ENCODE peak calls at places on chromosomes 7 and 10, in eight cellular contexts. M, E, G, K, L, Z, H and Y are unnamed samples. For H3K9me3, the result is how much of the 10 kb centered on the place peaks cover.

GRCh38 chr7:33250421-33250827 is 121.1 kb downstream of the BBS9 start:
- DNase-seq in M (peak), E (no peak), G (no peak), K (no peak), L (peak), Z (peak), H (no peak), Y (no peak)

GRCh38 chr10:132178885-132179545 is 7.7 kb upstream of the DPYSL4 start:
- DNase-seq in M (no peak), E (peak), G (no peak), K (no peak), L (no peak), Z (no peak), H (no peak), Y (no peak)

GRCh38 chr10:24953350-24954074 is 1.1 kb upstream of the PRTFDC1 start:
- DNase-seq in M (peak), E (no peak), G (no peak), K (no peak), L (peak), Z (peak), H (no peak), Y (no peak)

GRCh38 chr10:85548038-85548437 is 818.6 kb downstream of the GRID1 start:
- DNase-seq in M (peak), E (no peak), G (no peak), K (peak), L (peak), Z (no peak), H (no peak), Y (no peak)

GRCh38 chr10:50464004-50464409 is 159.7 kb downstream of the SGMS1 start:
- DNase-seq in M (no peak), E (no peak), G (no peak), K (no peak), L (peak), Z (peak), H (peak), Y (no peak)

GRCh38 chr7:123770378-123770777 is 21.6 kb upstream of the WASL start:
- DNase-seq in M (peak), E (no peak), G (no peak), K (no peak), L (peak), Z (no peak), H (no peak), Y (no peak)

GRCh38 chr10:13949844-13950542 is 363.2 kb downstream of the PRPF18 start:
- DNase-seq in M (peak), E (no peak), G (no peak), K (no peak), L (peak), Z (peak), H (no peak), Y (no peak)

GRCh38 chr7:124031919-124032318 is 948 bp downstream of the TMEM229A start:
- DNase-seq in M (no peak), E (no peak), G (no peak), K (no peak), L (no peak), Z (no peak), H (no peak), Y (no peak)

GRCh38 chr10:119031496-119032059 is 2.1 kb downstream of the NANOS1 start:
- DNase-seq in M (no peak), E (no peak), G (no peak), K (no peak), L (no peak), Z (peak), H (no peak), Y (no peak)

GRCh38 chr7:16923019-16923418 is 41.2 kb upstream of the AGR3 start:
- DNase-seq in M (no peak), E (no peak), G (no peak), K (no peak), L (no peak), Z (no peak), H (no peak), Y (no peak)

GRCh38 chr10:94591461-94592205 is 46.0 kb downstream of the HELLS start:
- DNase-seq in M (no peak), E (no peak), G (no peak), K (no peak), L (no peak), Z (no peak), H (no peak), Y (no peak)

GRCh38 chr7:123622660-123623386 is 21.2 kb downstream of the ASB15 start:
- DNase-seq in M (no peak), E (no peak), G (no peak), K (peak), L (no peak), Z (no peak), H (no peak), Y (no peak)

GRCh38 chr10:96714031-96714590 is 6.2 kb downstream of the PIK3AP1 start:
- DNase-seq in M (peak), E (no peak), G (no peak), K (no peak), L (peak), Z (peak), H (no peak), Y (no peak)

GRCh38 chr10:70978816-70979215 is 90.5 kb upstream of the PCBD1 start:
- DNase-seq in M (no peak), E (no peak), G (no peak), K (no peak), L (no peak), Z (no peak), H (no peak), Y (no peak)

GRCh38 chr7:101867265-101867664 is 49.8 kb downstream of the CUX1 start:
- DNase-seq in M (no peak), E (no peak), G (no peak), K (no peak), L (no peak), Z (no peak), H (no peak), Y (no peak)

GRCh38 chr7:101870361-101871062 is 53.1 kb downstream of the CUX1 start:
- DNase-seq in M (no peak), E (no peak), G (no peak), K (peak), L (no peak), Z (peak), H (no peak), Y (no peak)

GRCh38 chr7:101868191-101868950 is 50.9 kb downstream of the CUX1 start:
- DNase-seq in M (no peak), E (no peak), G (no peak), K (no peak), L (no peak), Z (no peak), H (no peak), Y (no peak)

GRCh38 chr7:101869901-101870290 is 52.5 kb downstream of the CUX1 start:
- DNase-seq in M (no peak), E (no peak), G (no peak), K (no peak), L (no peak), Z (no peak), H (no peak), Y (no peak)

DNA sequence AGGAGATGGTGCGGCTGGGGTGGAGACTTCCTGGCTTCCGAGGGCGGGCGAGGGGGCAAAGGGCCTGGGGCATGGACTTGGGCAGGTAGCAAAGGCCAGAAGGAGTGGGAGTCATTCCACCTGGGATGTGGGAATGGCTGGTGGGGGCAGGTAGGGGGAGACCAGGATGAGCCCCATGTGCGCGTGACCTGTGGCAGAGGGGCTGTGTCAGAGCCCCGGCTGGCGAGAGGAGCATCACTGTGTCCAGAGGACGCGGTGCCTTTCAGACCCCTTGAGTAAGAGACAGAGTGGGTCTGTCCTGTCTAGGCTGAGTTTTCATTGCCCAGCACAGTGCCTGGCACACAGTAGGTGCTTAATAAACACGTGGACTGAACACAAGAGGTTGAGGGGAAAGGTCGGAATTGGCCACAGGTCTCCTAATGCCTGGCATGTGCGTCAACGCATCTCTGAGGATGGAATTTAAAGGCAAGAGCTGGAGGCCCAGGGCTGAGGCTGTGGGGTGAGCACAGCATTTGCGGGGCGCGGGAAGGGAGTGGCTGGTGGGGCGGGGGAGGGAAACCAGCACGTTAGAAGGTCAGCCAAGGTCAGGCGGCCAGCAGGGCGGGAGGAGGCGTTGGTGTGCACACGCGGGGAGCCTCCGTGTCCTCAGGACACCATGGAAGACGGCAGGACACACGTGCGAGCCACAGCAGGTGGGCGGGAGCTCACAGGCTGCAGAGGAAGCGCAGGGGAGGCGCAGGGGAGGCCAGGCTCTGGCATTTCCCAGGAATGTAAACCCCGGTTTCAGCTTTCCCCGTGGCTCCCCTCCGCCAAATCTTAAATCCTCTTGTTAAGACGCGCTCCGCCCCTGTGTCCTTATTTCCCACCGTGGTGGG is 51.8 kb downstream of the CUX1 start:
- DNase-seq in M (no peak), E (no peak), G (no peak), K (no peak), L (no peak), Z (no peak), H (no peak), Y (no peak)
- H3K27ac ChIP-seq in M (no peak), E (peak), G (no peak), K (no peak), L (no peak), Z (no peak), H (peak), Y (no peak)

GRCh38 chr7:157951300-157952049 is 614.7 kb downstream of the DNAJB6 start:
- DNase-seq in M (no peak), E (no peak), G (no peak), K (no peak), L (no peak), Z (no peak), H (no peak), Y (no peak)
- H3K9me3 ChIP-seq in M (under half), E (under half), G (under half), K (under half), L (under half), Z (half or more), H (under half), Y (under half)

DNA sequence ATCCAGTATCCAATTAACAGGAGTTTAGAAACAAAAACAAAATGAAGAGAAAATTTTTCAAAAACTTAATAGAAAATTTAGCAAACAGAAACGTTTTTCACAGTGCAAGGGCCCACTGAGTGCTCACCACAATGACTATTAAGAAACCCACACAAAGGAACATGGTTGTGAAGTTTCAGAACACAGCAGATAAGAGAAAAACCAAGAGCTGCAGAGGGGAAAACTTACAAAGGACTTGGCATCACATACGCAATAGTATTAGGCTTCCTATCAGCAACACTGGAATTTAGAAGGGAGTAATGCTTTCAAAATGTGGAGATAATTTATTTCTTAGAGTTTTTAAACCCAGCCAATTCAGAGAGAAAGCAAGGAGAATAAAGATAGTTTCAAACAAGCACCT is 1.7 kb upstream of the C7orf25 start:
- DNase-seq in M (peak), E (no peak), G (no peak), K (no peak), L (peak), Z (peak), H (no peak), Y (no peak)
- H3K27ac ChIP-seq in M (peak), E (no peak), G (no peak), K (no peak), L (peak), Z (no peak), H (no peak), Y (no peak)

GRCh38 chr10:112794201-112794600 is 155.8 kb upstream of the TCF7L2 start:
- DNase-seq in M (no peak), E (no peak), G (no peak), K (no peak), L (no peak), Z (no peak), H (no peak), Y (no peak)
- H3K9me3 ChIP-seq in M (under half), E (under half), G (under half), K (under half), L (under half), Z (under half), H (under half), Y (under half)

DNA sequence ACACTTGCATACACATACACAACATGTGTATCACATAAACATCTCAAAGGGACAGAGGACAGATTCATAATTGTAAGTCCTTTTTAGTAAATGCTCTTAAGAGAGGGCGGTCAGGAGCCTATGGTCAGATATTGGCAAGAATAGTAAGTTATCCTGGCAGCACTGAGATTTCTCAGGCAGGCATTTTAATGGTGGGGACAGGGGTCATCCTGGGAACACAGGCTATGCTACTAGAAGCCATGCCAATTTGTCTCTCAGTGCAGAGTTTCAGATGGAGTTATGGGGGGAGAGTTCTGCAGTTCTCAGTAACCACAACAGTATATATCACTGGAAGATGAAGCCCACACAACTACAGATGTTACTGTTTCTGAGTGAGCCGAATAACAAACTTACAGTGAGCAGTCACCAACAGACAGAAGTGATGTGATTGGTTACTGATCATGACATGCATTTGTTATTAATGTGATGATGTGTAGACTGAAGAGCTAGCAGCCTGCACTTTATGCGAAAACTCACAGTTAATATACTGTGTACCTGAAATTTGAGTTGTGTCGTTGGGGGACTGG is 16.4 kb downstream of the ZNF487 start:
- DNase-seq in M (peak), E (no peak), G (no peak), K (no peak), L (peak), Z (no peak), H (no peak), Y (no peak)
- H3K27ac ChIP-seq in M (peak), E (no peak), G (no peak), K (no peak), L (no peak), Z (no peak), H (no peak), Y (peak)